ENCODE peak calls at places on chromosomes 2 and 18, in ten cellular contexts. V is Calu3, J is NCI-H1105 treated with DMSO at 0.1 percent for 48 hours, T is NCI-H1092 treated with DMSO at 0.1 percent for 48 hours, W is HTR-8/SVneo, S is HEK293T, A is T follicular helper cell, R is GM03348, N is BJ, P is mesenteric fat pad. D is an unnamed sample.

GRCh38 chr2:5942204-5942603 is 250.0 kb downstream of the SOX11 start:
- DNase-seq in R (no peak), J (no peak), S (no peak), P (no peak), V (no peak), A (no peak), W (no peak), N (no peak), T (no peak), D (no peak)

GRCh38 chr2:46798041-46798440 is 117.6 kb downstream of the MCFD2 start:
- DNase-seq in P (no peak), A (no peak), S (no peak), N (no peak), R (no peak), T (no peak), W (no peak), V (no peak), J (no peak), D (peak)

GRCh38 chr2:227566012-227566411 is 32.7 kb upstream of the SCYGR2 start:
- DNase-seq in N (no peak), S (no peak), R (no peak), A (no peak), T (no peak), P (no peak), V (no peak), W (no peak), J (no peak), D (no peak)

GRCh38 chr2:215537621-215538020 is 101.8 kb upstream of the FN1 start:
- DNase-seq in J (no peak), V (no peak), A (no peak), T (no peak), S (no peak), W (no peak), R (peak), P (no peak), N (peak), D (no peak)

GRCh38 chr2:100071350-100072043 is 70.9 kb downstream of the AFF3 start:
- DNase-seq in W (no peak), P (no peak), R (no peak), V (no peak), S (no peak), N (no peak), T (no peak), A (no peak), J (no peak), D (no peak)

GRCh38 chr2:208315081-208315788 is 49.2 kb downstream of the PIKFYVE start:
- DNase-seq in P (no peak), N (no peak), J (no peak), R (peak), W (no peak), V (no peak), A (no peak), T (no peak), S (no peak), D (no peak)

GRCh38 chr2:67295851-67296250 is 101.3 kb upstream of the ETAA1 start:
- DNase-seq in N (no peak), V (no peak), W (no peak), A (no peak), P (no peak), R (no peak), S (no peak), T (no peak), J (no peak), D (no peak)

GRCh38 chr2:240702640-240703011 is 11.0 kb downstream of the AQP12A start:
- DNase-seq in J (no peak), W (no peak), P (no peak), R (no peak), V (no peak), S (no peak), A (no peak), N (no peak), T (no peak), D (no peak)

GRCh38 chr2:36965751-36966369 is 476 bp downstream of the STRN start:
- DNase-seq in W (peak), N (no peak), S (peak), T (peak), V (peak), J (peak), A (no peak), R (peak), P (no peak), D (no peak)

GRCh38 chr2:196130039-196130825 is 41.1 kb downstream of the STK17B start:
- DNase-seq in P (no peak), T (no peak), S (no peak), A (no peak), W (no peak), J (no peak), N (no peak), V (no peak), R (no peak), D (no peak)

GRCh38 chr2:104164721-104165252 is 689.1 kb upstream of the POU3F3 start:
- DNase-seq in W (no peak), A (no peak), T (no peak), J (no peak), S (no peak), V (no peak), P (no peak), R (no peak), N (no peak), D (no peak)

GRCh38 chr2:225471039-225471438 is 71.5 kb downstream of the NYAP2 start:
- DNase-seq in V (no peak), W (no peak), T (no peak), R (no peak), P (no peak), J (no peak), S (no peak), A (no peak), N (no peak), D (no peak)

GRCh38 chr18:58202406-58202730 is 158.3 kb downstream of the NEDD4L start:
- DNase-seq in V (no peak), N (no peak), R (no peak), S (no peak), A (no peak), W (peak), J (no peak), T (peak), P (no peak), D (no peak)

GRCh38 chr2:56191617-56192016 is 7.8 kb downstream of the CCDC85A start:
- DNase-seq in V (peak), T (peak), W (peak), P (no peak), R (peak), N (no peak), S (peak), J (peak), A (no peak), D (no peak)

GRCh38 chr18:74714796-74715195 is 117.1 kb downstream of the ZNF407 start:
- DNase-seq in A (no peak), J (no peak), W (no peak), N (no peak), R (no peak), S (no peak), T (no peak), P (no peak), V (no peak), D (no peak)

GRCh38 chr18:4636957-4637356 is 181.8 kb upstream of the DLGAP1 start:
- DNase-seq in J (peak), S (no peak), A (no peak), W (no peak), R (no peak), P (no peak), N (no peak), T (no peak), V (peak), D (no peak)

GRCh38 chr2:43388371-43388770 is 162.0 kb upstream of the ZFP36L2 start:
- DNase-seq in W (no peak), T (no peak), A (no peak), V (no peak), N (no peak), J (no peak), P (no peak), S (no peak), R (no peak), D (no peak)

GRCh38 chr18:76573325-76574025 is 78.4 kb upstream of the ZNF516 start:
- DNase-seq in T (no peak), J (no peak), V (no peak), P (no peak), R (peak), S (no peak), N (peak), A (no peak), W (no peak), D (no peak)

GRCh38 chr18:48336332-48336731 is 72.9 kb downstream of the ZBTB7C start:
- DNase-seq in S (no peak), J (no peak), P (no peak), R (no peak), T (peak), A (no peak), W (no peak), N (no peak), V (no peak), D (no peak)

GRCh38 chr2:29398384-29399237 is 283.4 kb downstream of the CLIP4 start:
- DNase-seq in N (no peak), A (no peak), T (no peak), J (peak), W (no peak), V (no peak), R (no peak), P (no peak), S (peak), D (no peak)

GRCh38 chr2:141187063-141187429 is 943.8 kb downstream of the LRP1B start:
- DNase-seq in R (no peak), N (no peak), A (no peak), S (no peak), T (peak), W (no peak), J (no peak), V (no peak), P (no peak), D (no peak)

GRCh38 chr2:217489145-217489960 is 513.4 kb downstream of the TNS1 start:
- DNase-seq in S (peak), R (no peak), W (no peak), J (peak), T (no peak), N (no peak), A (no peak), P (no peak), V (no peak), D (no peak)

GRCh38 chr2:26274058-26274613 is 29.4 kb downstream of the HADHB start:
- DNase-seq in W (peak), N (peak), P (no peak), S (no peak), T (no peak), V (peak), J (peak), A (no peak), R (peak), D (no peak)

GRCh38 chr2:185990861-185991525 is 252.4 kb downstream of the FSIP2 start:
- DNase-seq in S (no peak), J (no peak), V (no peak), A (no peak), N (peak), W (no peak), T (no peak), R (no peak), P (no peak), D (no peak)